ENCODE peak calls at places on chromosomes 16 and 17, in four cellular contexts. One of them, this sample, is unnamed.

GRCh38 chr17:7133424-7133823 is 18.8 kb upstream of the ASGR2 start:
- DNase-seq in psoas muscle: no peak
- DNase-seq in AG04450: no peak
- DNase-seq in choroid plexus epithelial cell: no peak
- DNase-seq in this sample: no peak

GRCh38 chr17:29148257-29148789 is 31.9 kb downstream of the MYO18A start:
- DNase-seq in psoas muscle: peak; percentile 51
- DNase-seq in AG04450: no peak
- DNase-seq in choroid plexus epithelial cell: no peak
- DNase-seq in this sample: no peak

GRCh38 chr17:76491271-76492184 is 9.7 kb downstream of the RHBDF2 start:
- DNase-seq in psoas muscle: no peak
- DNase-seq in AG04450: no peak
- DNase-seq in choroid plexus epithelial cell: no peak
- DNase-seq in this sample: no peak

GRCh38 chr17:13437966-13438779 is 163.6 kb downstream of the HS3ST3A1 start:
- DNase-seq in choroid plexus epithelial cell: peak; percentile 77
- DNase-seq in psoas muscle: no peak
- DNase-seq in AG04450: no peak
- DNase-seq in this sample: no peak

GRCh38 chr16:53433509-53433908 is 762 bp upstream of the RBL2 start:
- DNase-seq in choroid plexus epithelial cell: no peak
- DNase-seq in psoas muscle: no peak
- DNase-seq in AG04450: no peak
- DNase-seq in this sample: no peak

GRCh38 chr17:46915596-46915995 is 7.4 kb upstream of the GOSR2 start:
- DNase-seq in AG04450: no peak
- DNase-seq in choroid plexus epithelial cell: no peak
- DNase-seq in psoas muscle: no peak
- DNase-seq in this sample: no peak

GRCh38 chr17:31327534-31328526 is 6.4 kb upstream of the EVI2A start:
- DNase-seq in choroid plexus epithelial cell: peak; percentile 96
- DNase-seq in psoas muscle: no peak
- DNase-seq in AG04450: peak; percentile 62
- DNase-seq in this sample: peak; percentile 91

GRCh38 chr17:9227819-9228407 is 206.6 kb downstream of the NTN1 start:
- DNase-seq in choroid plexus epithelial cell: no peak
- DNase-seq in AG04450: no peak
- DNase-seq in psoas muscle: peak; percentile 48
- DNase-seq in this sample: no peak

GRCh38 chr17:57574040-57574513 is 171.0 kb downstream of the CCDC182 start:
- DNase-seq in choroid plexus epithelial cell: peak; percentile 45
- DNase-seq in AG04450: no peak
- DNase-seq in psoas muscle: peak; percentile 83
- DNase-seq in this sample: peak; percentile 67

GRCh38 chr16:14337303-14338191 is 266.4 kb downstream of the MRTFB start:
- DNase-seq in AG04450: no peak
- DNase-seq in choroid plexus epithelial cell: peak; percentile 44
- DNase-seq in psoas muscle: peak; percentile 60
- DNase-seq in this sample: peak; percentile 51

GRCh38 chr17:75456417-75457046 is at the start of gene TMEM94:
- DNase-seq in AG04450: peak; percentile 95
- DNase-seq in choroid plexus epithelial cell: peak; percentile 99
- DNase-seq in psoas muscle: peak; percentile 97
- DNase-seq in this sample: peak; percentile 97

GRCh38 chr17:2849327-2849670 is 53.1 kb downstream of the RAP1GAP2 start:
- DNase-seq in psoas muscle: no peak
- DNase-seq in AG04450: no peak
- DNase-seq in choroid plexus epithelial cell: no peak
- DNase-seq in this sample: no peak

GRCh38 chr17:42512733-42513251 is 23.2 kb upstream of the NAGLU start:
- DNase-seq in choroid plexus epithelial cell: peak; percentile 38
- DNase-seq in psoas muscle: no peak
- DNase-seq in AG04450: no peak
- DNase-seq in this sample: no peak

GRCh38 chr16:70777973-70778406 is 23.0 kb downstream of the VAC14 start:
- DNase-seq in AG04450: no peak
- DNase-seq in psoas muscle: no peak
- DNase-seq in choroid plexus epithelial cell: peak; percentile 51
- DNase-seq in this sample: peak; percentile 28

GRCh38 chr16:2983706-2984136 is 3.5 kb upstream of the PKMYT1 start:
- DNase-seq in psoas muscle: peak; percentile 90
- DNase-seq in AG04450: peak; percentile 7
- DNase-seq in choroid plexus epithelial cell: peak; percentile 69
- DNase-seq in this sample: peak; percentile 72

GRCh38 chr17:2034157-2034556 is 4.2 kb downstream of the DPH1 start:
- DNase-seq in psoas muscle: no peak
- DNase-seq in choroid plexus epithelial cell: no peak
- DNase-seq in AG04450: no peak
- DNase-seq in this sample: peak; percentile 79

GRCh38 chr16:67857547-67858233 is 10.2 kb upstream of the CENPT start:
- DNase-seq in AG04450: peak; percentile 48
- DNase-seq in choroid plexus epithelial cell: peak; percentile 95
- DNase-seq in psoas muscle: peak; percentile 92
- DNase-seq in this sample: peak; percentile 99

GRCh38 chr17:7912927-7913524 is 3.1 kb downstream of the RNF227 start:
- DNase-seq in psoas muscle: no peak
- DNase-seq in AG04450: peak; percentile 64
- DNase-seq in choroid plexus epithelial cell: peak; percentile 87
- DNase-seq in this sample: peak; percentile 82

GRCh38 chr17:49968380-49969133 is 433 bp upstream of the DLX4 start:
- DNase-seq in choroid plexus epithelial cell: peak; percentile 67
- DNase-seq in AG04450: no peak
- DNase-seq in psoas muscle: peak; percentile 72
- DNase-seq in this sample: peak; percentile 76

GRCh38 chr17:76452646-76453430 is at the start of gene UBE2O:
- DNase-seq in psoas muscle: peak; percentile 94
- DNase-seq in choroid plexus epithelial cell: peak; percentile 87
- DNase-seq in AG04450: no peak
- DNase-seq in this sample: peak; percentile 79

DNA sequence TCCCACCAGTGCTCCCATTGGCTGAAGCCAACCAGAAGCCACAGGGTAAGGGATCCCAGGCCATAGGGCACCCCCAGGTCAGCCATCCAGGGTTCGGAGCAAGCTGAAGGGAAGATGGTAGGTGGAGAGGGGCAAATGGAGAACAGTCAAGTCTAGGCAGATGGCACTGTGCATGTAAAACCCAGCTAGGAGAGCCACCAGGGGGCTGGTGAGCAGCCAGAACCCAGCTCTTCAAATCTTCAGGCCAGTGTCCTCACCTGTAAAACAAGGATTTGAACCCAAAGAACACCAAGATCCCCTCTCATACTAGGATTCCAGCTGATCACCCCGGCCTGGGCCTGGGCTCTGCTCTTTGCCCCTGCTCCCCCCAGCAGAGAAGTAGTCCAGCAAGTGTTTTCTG is 43.5 kb downstream of the GINS3 start:
- DNase-seq in AG04450: no peak
- DNase-seq in choroid plexus epithelial cell: no peak
- DNase-seq in psoas muscle: no peak
- DNase-seq in this sample: no peak
- TF ChIP-seq CTCF in AG04450: no peak
- TF ChIP-seq CTCF in choroid plexus epithelial cell: no peak
- TF ChIP-seq CTCF in psoas muscle: no peak
- TF ChIP-seq CTCF in this sample: no peak

DNA sequence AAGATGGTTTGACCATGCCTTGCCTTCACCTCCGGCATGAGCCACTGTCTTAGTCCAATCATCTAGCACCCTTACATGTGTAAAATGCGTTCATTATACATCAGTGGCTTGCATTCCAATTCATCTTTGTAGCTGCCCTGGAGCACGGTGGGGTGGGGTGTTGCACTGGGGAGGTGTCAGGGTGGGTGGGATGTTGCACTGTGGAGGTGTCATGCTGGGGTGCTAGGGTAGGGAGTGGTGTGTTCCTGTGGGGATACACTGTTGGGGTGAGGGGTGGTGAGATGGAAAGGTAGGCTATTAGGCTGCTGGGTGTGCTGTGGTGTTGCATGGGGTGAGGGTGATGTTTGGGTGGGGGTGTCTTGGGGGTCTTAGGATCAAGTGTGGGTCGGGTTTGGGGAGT is 47.0 kb downstream of the NLRC5 start:
- DNase-seq in AG04450: no peak
- DNase-seq in psoas muscle: no peak
- DNase-seq in choroid plexus epithelial cell: no peak
- DNase-seq in this sample: no peak
- H3K4me3 ChIP-seq in AG04450: no peak overlapping the region
- H3K4me3 ChIP-seq in psoas muscle: no peak overlapping the region
- H3K4me3 ChIP-seq in choroid plexus epithelial cell: no peak overlapping the region
- H3K4me3 ChIP-seq in this sample: no peak overlapping the region

DNA sequence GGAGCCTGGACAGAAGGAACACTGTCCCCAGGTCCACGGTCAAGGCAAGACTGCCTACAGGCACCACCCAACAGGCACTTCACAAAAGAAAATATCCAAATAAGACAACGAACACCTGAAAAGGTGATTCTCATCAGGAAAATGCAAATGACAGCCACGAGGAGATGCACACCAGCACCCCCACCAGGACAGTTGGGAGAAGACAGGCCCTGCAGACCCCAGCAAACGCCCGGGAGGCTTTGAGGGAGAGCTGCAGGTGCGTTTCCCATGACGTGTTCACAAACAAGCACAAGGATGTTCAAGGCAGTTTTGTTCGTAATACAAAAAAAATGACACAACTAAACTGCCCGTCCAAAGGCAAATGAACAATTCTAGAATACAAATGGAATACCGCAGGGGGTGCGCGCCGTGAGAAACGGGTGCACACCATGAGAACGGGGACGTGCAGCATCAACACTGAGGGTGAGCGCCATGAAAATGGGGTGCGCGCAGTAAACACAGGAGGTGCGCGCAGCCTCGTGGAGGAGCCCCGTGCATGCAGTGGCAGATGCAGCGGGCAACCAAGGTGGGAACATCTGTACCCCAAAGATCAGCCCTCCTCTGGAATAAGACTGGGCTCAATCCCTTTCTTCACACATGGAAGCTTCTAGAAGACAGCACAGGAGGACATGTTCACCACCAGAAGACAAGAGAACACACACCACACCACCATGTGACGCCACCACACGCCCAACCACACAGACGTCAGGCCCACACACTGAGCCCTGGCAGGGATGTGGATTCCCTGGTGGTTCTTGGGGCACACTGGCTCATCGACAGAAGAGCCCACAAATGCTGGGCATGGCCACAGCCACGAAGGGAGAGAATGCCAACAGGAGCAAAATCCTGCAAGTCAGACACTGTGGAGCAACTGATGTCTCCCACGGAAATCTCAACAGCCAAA is 91.2 kb downstream of the ZNF778 start:
- DNase-seq in AG04450: no peak
- DNase-seq in choroid plexus epithelial cell: no peak
- DNase-seq in psoas muscle: no peak
- DNase-seq in this sample: no peak
- TF ChIP-seq CTCF in AG04450: peak; percentile 41
- TF ChIP-seq CTCF in choroid plexus epithelial cell: peak; percentile 75
- TF ChIP-seq CTCF in psoas muscle: peak; percentile 28
- TF ChIP-seq CTCF in this sample: peak; percentile 48

GRCh38 chr17:68197091-68197996 is 50.5 kb upstream of the AMZ2 start:
- DNase-seq in AG04450: no peak
- DNase-seq in psoas muscle: peak; percentile 70
- DNase-seq in choroid plexus epithelial cell: no peak
- DNase-seq in this sample: no peak
- H3K4me3 ChIP-seq in AG04450: no peak overlapping the region
- H3K4me3 ChIP-seq in psoas muscle: peak overlapping the region; percentile 66
- H3K4me3 ChIP-seq in choroid plexus epithelial cell: no peak overlapping the region
- H3K4me3 ChIP-seq in this sample: no peak overlapping the region

GRCh38 chr16:82341146-82341669 is 171.2 kb upstream of the MPHOSPH6 start:
- DNase-seq in choroid plexus epithelial cell: no peak
- DNase-seq in AG04450: no peak
- DNase-seq in psoas muscle: no peak
- DNase-seq in this sample: no peak

GRCh38 chr16:82345318-82345717 is 175.3 kb upstream of the MPHOSPH6 start:
- DNase-seq in psoas muscle: no peak
- DNase-seq in choroid plexus epithelial cell: no peak
- DNase-seq in AG04450: no peak
- DNase-seq in this sample: no peak

GRCh38 chr16:82340531-82340930 is 170.5 kb upstream of the MPHOSPH6 start:
- DNase-seq in psoas muscle: no peak
- DNase-seq in choroid plexus epithelial cell: no peak
- DNase-seq in AG04450: no peak
- DNase-seq in this sample: no peak

GRCh38 chr16:82344157-82344556 is 174.1 kb upstream of the MPHOSPH6 start:
- DNase-seq in AG04450: no peak
- DNase-seq in choroid plexus epithelial cell: peak; percentile 4
- DNase-seq in psoas muscle: no peak
- DNase-seq in this sample: no peak
- TF ChIP-seq CTCF in AG04450: peak; percentile 22
- TF ChIP-seq CTCF in choroid plexus epithelial cell: peak; percentile 47
- TF ChIP-seq CTCF in psoas muscle: peak; percentile 47
- TF ChIP-seq CTCF in this sample: peak; percentile 22

DNA sequence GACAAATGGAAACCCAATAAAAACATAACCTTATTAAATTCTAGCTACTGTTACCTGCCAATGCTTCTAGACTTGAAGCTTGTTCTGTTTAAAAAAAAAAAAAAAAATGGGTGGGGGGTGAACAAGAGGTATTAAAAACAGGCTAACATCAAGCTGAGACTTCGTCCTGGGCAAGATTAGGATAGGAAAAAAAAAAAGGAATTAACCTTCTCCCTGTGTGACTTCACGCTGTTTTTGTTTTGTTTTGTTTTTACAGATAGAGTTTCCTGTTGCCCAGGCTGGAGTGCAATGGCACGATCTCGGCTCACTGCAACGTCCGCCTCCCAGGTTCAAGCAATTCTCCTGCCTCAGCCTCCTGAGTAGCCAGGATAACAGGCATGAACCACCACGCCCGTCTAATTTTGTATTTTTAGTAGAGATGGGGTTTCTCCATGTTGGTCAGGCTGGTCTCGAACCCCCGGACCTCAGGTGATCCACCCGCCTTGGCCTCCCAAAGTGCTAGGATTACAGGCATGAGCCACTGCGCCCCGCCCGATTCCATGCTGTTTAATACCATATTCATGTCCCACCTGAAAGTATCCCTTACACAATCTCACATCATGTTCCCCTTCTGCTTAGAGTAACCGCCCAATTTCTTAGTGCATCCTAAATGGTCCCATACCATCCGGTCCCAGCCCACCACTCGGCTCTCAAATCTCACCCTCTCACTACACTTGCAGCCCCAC is 2.2 kb downstream of the USP31 start:
- DNase-seq in choroid plexus epithelial cell: no peak
- DNase-seq in AG04450: no peak
- DNase-seq in psoas muscle: no peak
- DNase-seq in this sample: no peak
- H3K4me3 ChIP-seq in choroid plexus epithelial cell: no peak overlapping the region
- H3K4me3 ChIP-seq in AG04450: no peak overlapping the region
- H3K4me3 ChIP-seq in psoas muscle: peak overlapping the region; percentile 17
- H3K4me3 ChIP-seq in this sample: no peak overlapping the region

This sample was measured in AG10803.